ENCODE peak calls at places on chromosomes 1 and 21, in six cellular contexts. One of them, this sample, is unnamed.

GRCh38 chr1:160758525-160758924 is 19.5 kb downstream of the SLAMF7 start:
- DNase-seq in germinal center: no peak
- DNase-seq in EL: no peak
- DNase-seq in activated naive CD4-positive, alpha-beta T cell: no peak
- DNase-seq in GDM1: no peak
- DNase-seq in ACHN: no peak
- DNase-seq in this sample: no peak

GRCh38 chr1:117150316-117150715 is 28.8 kb upstream of the TRIM45 start:
- DNase-seq in germinal center: no peak
- DNase-seq in EL: no peak
- DNase-seq in activated naive CD4-positive, alpha-beta T cell: no peak
- DNase-seq in GDM1: no peak
- DNase-seq in ACHN: no peak
- DNase-seq in this sample: no peak

GRCh38 chr1:42658880-42659337 is 686 bp downstream of the PPIH start:
- DNase-seq in germinal center: no peak
- DNase-seq in EL: peak; percentile 13
- DNase-seq in activated naive CD4-positive, alpha-beta T cell: no peak
- DNase-seq in GDM1: no peak
- DNase-seq in ACHN: peak; percentile 24
- DNase-seq in this sample: no peak

GRCh38 chr1:63817152-63817667 is 43.4 kb downstream of the ROR1 start:
- DNase-seq in germinal center: no peak
- DNase-seq in EL: peak; percentile 12
- DNase-seq in activated naive CD4-positive, alpha-beta T cell: no peak
- DNase-seq in GDM1: no peak
- DNase-seq in ACHN: peak; percentile 87
- DNase-seq in this sample: no peak

GRCh38 chr1:83802450-83803152 is 196.3 kb downstream of the TTLL7 start:
- DNase-seq in germinal center: no peak
- DNase-seq in EL: no peak
- DNase-seq in activated naive CD4-positive, alpha-beta T cell: no peak
- DNase-seq in GDM1: no peak
- DNase-seq in ACHN: no peak
- DNase-seq in this sample: no peak

GRCh38 chr1:159827102-159827490 is 423 bp downstream of the SLAMF8 start:
- DNase-seq in germinal center: no peak
- DNase-seq in EL: no peak
- DNase-seq in activated naive CD4-positive, alpha-beta T cell: no peak
- DNase-seq in GDM1: no peak
- DNase-seq in ACHN: no peak
- DNase-seq in this sample: no peak

GRCh38 chr1:209742409-209743144 is 13.3 kb upstream of the TRAF3IP3 start:
- DNase-seq in germinal center: no peak
- DNase-seq in EL: peak; percentile 57
- DNase-seq in activated naive CD4-positive, alpha-beta T cell: no peak
- DNase-seq in GDM1: no peak
- DNase-seq in ACHN: peak; percentile 52
- DNase-seq in this sample: no peak

GRCh38 chr1:8266436-8267165 is 51.3 kb upstream of the SLC45A1 start:
- DNase-seq in germinal center: no peak
- DNase-seq in EL: no peak
- DNase-seq in activated naive CD4-positive, alpha-beta T cell: no peak
- DNase-seq in GDM1: no peak
- DNase-seq in ACHN: no peak
- DNase-seq in this sample: no peak

GRCh38 chr1:229091721-229092136 is 179.2 kb upstream of the RAB4A start:
- DNase-seq in germinal center: no peak
- DNase-seq in EL: no peak
- DNase-seq in activated naive CD4-positive, alpha-beta T cell: no peak
- DNase-seq in GDM1: no peak
- DNase-seq in ACHN: no peak
- DNase-seq in this sample: no peak

GRCh38 chr1:29974345-29974744 is 738.0 kb downstream of the PTPRU start:
- DNase-seq in germinal center: no peak
- DNase-seq in EL: peak; percentile 94
- DNase-seq in activated naive CD4-positive, alpha-beta T cell: no peak
- DNase-seq in GDM1: no peak
- DNase-seq in ACHN: peak; percentile 90
- DNase-seq in this sample: no peak

GRCh38 chr1:111895456-111895855 is 94.0 kb downstream of the KCND3 start:
- DNase-seq in germinal center: no peak
- DNase-seq in EL: peak; percentile 20
- DNase-seq in activated naive CD4-positive, alpha-beta T cell: no peak
- DNase-seq in GDM1: no peak
- DNase-seq in ACHN: no peak
- DNase-seq in this sample: no peak

GRCh38 chr1:157110003-157110402 is 10.4 kb upstream of the ETV3L start:
- DNase-seq in germinal center: no peak
- DNase-seq in EL: no peak
- DNase-seq in activated naive CD4-positive, alpha-beta T cell: no peak
- DNase-seq in GDM1: no peak
- DNase-seq in ACHN: no peak
- DNase-seq in this sample: no peak

GRCh38 chr1:10803971-10804820 is 7.8 kb upstream of the CASZ1 start:
- DNase-seq in germinal center: no peak
- DNase-seq in EL: no peak
- DNase-seq in activated naive CD4-positive, alpha-beta T cell: no peak
- DNase-seq in GDM1: no peak
- DNase-seq in ACHN: no peak
- DNase-seq in this sample: no peak

GRCh38 chr21:20811702-20812101 is 186.5 kb upstream of the NCAM2 start:
- DNase-seq in germinal center: no peak
- DNase-seq in EL: no peak
- DNase-seq in activated naive CD4-positive, alpha-beta T cell: no peak
- DNase-seq in GDM1: no peak
- DNase-seq in ACHN: no peak
- DNase-seq in this sample: no peak

GRCh38 chr1:75991497-75992114 is 59.4 kb upstream of the ASB17 start:
- DNase-seq in germinal center: peak; percentile 47
- DNase-seq in EL: peak; percentile 80
- DNase-seq in activated naive CD4-positive, alpha-beta T cell: peak; percentile 60
- DNase-seq in GDM1: peak; percentile 42
- DNase-seq in ACHN: peak; percentile 83
- DNase-seq in this sample: no peak

GRCh38 chr1:239976130-239976968 is 115.3 kb upstream of the FMN2 start:
- DNase-seq in germinal center: peak; percentile 33
- DNase-seq in EL: peak; percentile 64
- DNase-seq in activated naive CD4-positive, alpha-beta T cell: peak; percentile 2
- DNase-seq in GDM1: no peak
- DNase-seq in ACHN: peak; percentile 57
- DNase-seq in this sample: no peak

GRCh38 chr1:229844675-229845074 is 218.6 kb downstream of the URB2 start:
- DNase-seq in germinal center: no peak
- DNase-seq in EL: no peak
- DNase-seq in activated naive CD4-positive, alpha-beta T cell: no peak
- DNase-seq in GDM1: no peak
- DNase-seq in ACHN: no peak
- DNase-seq in this sample: no peak

GRCh38 chr21:27817902-27818623 is 851.2 kb upstream of the ADAMTS5 start:
- DNase-seq in germinal center: no peak
- DNase-seq in EL: no peak
- DNase-seq in activated naive CD4-positive, alpha-beta T cell: no peak
- DNase-seq in GDM1: no peak
- DNase-seq in ACHN: no peak
- DNase-seq in this sample: no peak

GRCh38 chr1:165762725-165763124 is 5.9 kb downstream of the TMCO1 start:
- DNase-seq in germinal center: no peak
- DNase-seq in EL: no peak
- DNase-seq in activated naive CD4-positive, alpha-beta T cell: no peak
- DNase-seq in GDM1: no peak
- DNase-seq in ACHN: no peak
- DNase-seq in this sample: no peak

GRCh38 chr1:54391450-54392071 is 14.6 kb downstream of the SSBP3 start:
- DNase-seq in germinal center: no peak
- DNase-seq in EL: no peak
- DNase-seq in activated naive CD4-positive, alpha-beta T cell: no peak
- DNase-seq in GDM1: no peak
- DNase-seq in ACHN: no peak
- DNase-seq in this sample: no peak

GRCh38 chr1:116724765-116725375 is 29.4 kb upstream of the CD2 start:
- DNase-seq in germinal center: peak; percentile 48
- DNase-seq in EL: peak; percentile 55
- DNase-seq in activated naive CD4-positive, alpha-beta T cell: peak; percentile 61
- DNase-seq in GDM1: peak; percentile 43
- DNase-seq in ACHN: peak; percentile 58
- DNase-seq in this sample: no peak

GRCh38 chr1:209168204-209168603 is 415.3 kb upstream of the CAMK1G start:
- DNase-seq in germinal center: no peak
- DNase-seq in EL: peak; percentile 72
- DNase-seq in activated naive CD4-positive, alpha-beta T cell: no peak
- DNase-seq in GDM1: no peak
- DNase-seq in ACHN: peak; percentile 46
- DNase-seq in this sample: no peak

GRCh38 chr1:109281680-109282496 is 1.1 kb downstream of the PSRC1 start:
- DNase-seq in germinal center: no peak
- DNase-seq in EL: peak; percentile 43
- DNase-seq in activated naive CD4-positive, alpha-beta T cell: no peak
- DNase-seq in GDM1: peak; percentile 13
- DNase-seq in ACHN: no peak
- DNase-seq in this sample: no peak

GRCh38 chr1:222777977-222778376 is 36.9 kb upstream of the DISP1 start:
- DNase-seq in germinal center: no peak
- DNase-seq in EL: no peak
- DNase-seq in activated naive CD4-positive, alpha-beta T cell: no peak
- DNase-seq in GDM1: no peak
- DNase-seq in ACHN: no peak
- DNase-seq in this sample: no peak

GRCh38 chr1:12433323-12434053 is 184.5 kb downstream of the DHRS3 start:
- DNase-seq in germinal center: no peak
- DNase-seq in EL: no peak
- DNase-seq in activated naive CD4-positive, alpha-beta T cell: no peak
- DNase-seq in GDM1: no peak
- DNase-seq in ACHN: no peak
- DNase-seq in this sample: no peak

GRCh38 chr1:186864296-186864695 is 35.5 kb downstream of the PLA2G4A start:
- DNase-seq in germinal center: no peak
- DNase-seq in EL: peak; percentile 28
- DNase-seq in activated naive CD4-positive, alpha-beta T cell: no peak
- DNase-seq in GDM1: no peak
- DNase-seq in ACHN: no peak
- DNase-seq in this sample: no peak

GRCh38 chr1:152036316-152037216 is at the start of gene S100A11:
- DNase-seq in germinal center: peak; percentile 68
- DNase-seq in EL: peak; percentile 88
- DNase-seq in activated naive CD4-positive, alpha-beta T cell: peak; percentile 55
- DNase-seq in GDM1: peak; percentile 35
- DNase-seq in ACHN: peak; percentile 90
- DNase-seq in this sample: peak; percentile 81

GRCh38 chr1:31707711-31708110 is 3.9 kb upstream of the COL16A1 start:
- DNase-seq in germinal center: no peak
- DNase-seq in EL: peak; percentile 79
- DNase-seq in activated naive CD4-positive, alpha-beta T cell: no peak
- DNase-seq in GDM1: no peak
- DNase-seq in ACHN: peak; percentile 38
- DNase-seq in this sample: no peak

GRCh38 chr1:241079018-241079417 is 278.0 kb downstream of the RGS7 start:
- DNase-seq in germinal center: no peak
- DNase-seq in EL: no peak
- DNase-seq in activated naive CD4-positive, alpha-beta T cell: no peak
- DNase-seq in GDM1: no peak
- DNase-seq in ACHN: no peak
- DNase-seq in this sample: no peak

GRCh38 chr1:21673277-21673780 is 4.2 kb upstream of the RAP1GAP start:
- DNase-seq in germinal center: no peak
- DNase-seq in EL: peak; percentile 68
- DNase-seq in activated naive CD4-positive, alpha-beta T cell: no peak
- DNase-seq in GDM1: no peak
- DNase-seq in ACHN: no peak
- DNase-seq in this sample: peak; percentile 23